ENCODE peak calls at places on chromosomes 3 and 15, in eight cellular contexts. Y, E, V, S, O, N, Q and W are unnamed samples.

GRCh38 chr15:32909431-32909830 is 191.6 kb downstream of the GREM1 start:
- DNase-seq in Y (no peak), E (no peak), V (no peak), S (peak; percentile 25), O (no peak), N (no peak), Q (no peak), W (no peak)

GRCh38 chr3:185282696-185283373 is 29.0 kb upstream of the EHHADH start:
- DNase-seq in Y (peak; percentile 98), E (no peak), V (peak; percentile 96), S (peak; percentile 88), O (peak; percentile 97), N (peak; percentile 94), Q (peak; percentile 98), W (peak; percentile 97)

GRCh38 chr3:110901536-110901935 is 170.1 kb upstream of the NECTIN3 start:
- DNase-seq in Y (no peak), E (no peak), V (no peak), S (no peak), O (no peak), N (no peak), Q (no peak), W (no peak)

GRCh38 chr3:140370686-140371085 is 307.2 kb upstream of the TRIM42 start:
- DNase-seq in Y (no peak), E (no peak), V (no peak), S (no peak), O (no peak), N (no peak), Q (no peak), W (no peak)

GRCh38 chr3:44355634-44356033 is 17.1 kb downstream of the TCAIM start:
- DNase-seq in Y (no peak), E (peak; percentile 23), V (no peak), S (peak; percentile 60), O (no peak), N (peak; percentile 9), Q (no peak), W (no peak)

GRCh38 chr15:50137330-50137761 is 18.3 kb upstream of the ATP8B4 start:
- DNase-seq in Y (no peak), E (peak; percentile 23), V (peak; percentile 86), S (peak; percentile 13), O (no peak), N (no peak), Q (no peak), W (no peak)

GRCh38 chr3:110773413-110773954 is 298.1 kb upstream of the NECTIN3 start:
- DNase-seq in Y (no peak), E (no peak), V (peak; percentile 93), S (no peak), O (no peak), N (peak; percentile 99), Q (no peak), W (no peak)

GRCh38 chr3:189685854-189686253 is 54.7 kb downstream of the TP63 start:
- DNase-seq in Y (no peak), E (no peak), V (peak; percentile 2), S (peak; percentile 78), O (no peak), N (peak; percentile 5), Q (no peak), W (no peak)

GRCh38 chr15:96329403-96329981 is 1.0 kb upstream of the NR2F2 start:
- DNase-seq in Y (no peak), E (no peak), V (no peak), S (peak; percentile 82), O (no peak), N (no peak), Q (no peak), W (no peak)

GRCh38 chr3:10340476-10340875 is 19.6 kb upstream of the SEC13 start:
- DNase-seq in Y (no peak), E (no peak), V (no peak), S (no peak), O (peak; percentile 62), N (no peak), Q (no peak), W (no peak)

GRCh38 chr3:52891615-52892081 is 5.7 kb downstream of the STIMATE start:
- DNase-seq in Y (no peak), E (no peak), V (no peak), S (no peak), O (no peak), N (peak; percentile 66), Q (no peak), W (no peak)
- TF ChIP-seq POLR2AphosphoS5 in Y (no peak), E (no peak), V (no peak), S (no peak), O (no peak), N (no peak), Q (no peak), W (no peak)

GRCh38 chr3:124438813-124439212 is 291.4 kb upstream of the UMPS start:
- DNase-seq in Y (no peak), E (no peak), V (no peak), S (no peak), O (no peak), N (no peak), Q (no peak), W (no peak)
- H3K36me3 ChIP-seq in Y (no peaks in the 10 kb centered on the region), E (no peaks in the 10 kb centered on the region), V (no peaks in the 10 kb centered on the region), S (no peaks in the 10 kb centered on the region), O (peaks cover 65% of the 10 kb centered on the region), N (no peaks in the 10 kb centered on the region), Q (no peaks in the 10 kb centered on the region), W (peaks cover 5% of the 10 kb centered on the region)

DNA sequence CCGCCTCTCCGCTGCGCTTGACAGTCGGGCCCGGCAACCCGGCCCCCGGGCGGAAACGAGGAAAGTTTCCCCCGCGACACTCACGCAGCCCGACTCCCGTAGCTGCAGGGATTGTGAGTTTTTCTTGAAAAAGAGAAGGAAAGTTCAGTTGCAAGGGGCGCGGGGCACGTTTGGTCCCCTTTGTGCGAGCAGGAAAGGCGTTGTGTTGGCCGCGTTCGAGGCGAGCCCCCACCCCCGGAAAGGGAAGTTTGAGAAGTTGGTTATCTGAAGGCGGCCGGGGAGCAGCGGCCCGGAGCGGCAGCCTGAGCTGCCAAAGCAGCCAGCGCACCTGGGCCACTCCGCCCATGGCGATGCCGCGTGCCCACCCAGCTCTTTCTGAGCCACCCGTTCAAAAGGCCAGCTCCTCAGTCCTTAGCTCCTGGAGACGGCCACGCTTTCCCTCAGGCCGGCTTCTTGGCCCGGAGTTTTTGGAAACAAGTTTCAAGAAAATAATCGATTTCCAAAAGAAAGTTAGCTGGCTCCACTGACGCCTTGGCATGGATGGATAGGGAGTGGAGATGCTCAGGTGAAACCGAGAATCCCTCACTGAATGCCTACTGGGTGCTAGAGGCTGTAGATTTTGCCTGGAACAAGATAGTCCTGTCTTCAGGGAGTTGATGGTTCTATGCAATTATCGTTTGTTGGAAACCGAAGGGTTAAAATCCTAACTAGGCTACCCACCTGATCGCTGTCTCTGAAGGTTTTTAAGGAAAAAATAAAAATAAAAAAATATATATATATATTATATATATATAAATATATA is 832 bp downstream of the TGFBR2 start:
- DNase-seq in Y (peak; percentile 86), E (no peak), V (no peak), S (peak; percentile 80), O (peak; percentile 97), N (no peak), Q (peak; percentile 81), W (peak; percentile 87)
- TF ChIP-seq POLR2A in Y (peak; percentile 31), E (no peak), V (no peak), S (peak; percentile 53), O (peak; percentile 87), N (no peak), Q (peak; percentile 74), W (peak; percentile 34)

DNA sequence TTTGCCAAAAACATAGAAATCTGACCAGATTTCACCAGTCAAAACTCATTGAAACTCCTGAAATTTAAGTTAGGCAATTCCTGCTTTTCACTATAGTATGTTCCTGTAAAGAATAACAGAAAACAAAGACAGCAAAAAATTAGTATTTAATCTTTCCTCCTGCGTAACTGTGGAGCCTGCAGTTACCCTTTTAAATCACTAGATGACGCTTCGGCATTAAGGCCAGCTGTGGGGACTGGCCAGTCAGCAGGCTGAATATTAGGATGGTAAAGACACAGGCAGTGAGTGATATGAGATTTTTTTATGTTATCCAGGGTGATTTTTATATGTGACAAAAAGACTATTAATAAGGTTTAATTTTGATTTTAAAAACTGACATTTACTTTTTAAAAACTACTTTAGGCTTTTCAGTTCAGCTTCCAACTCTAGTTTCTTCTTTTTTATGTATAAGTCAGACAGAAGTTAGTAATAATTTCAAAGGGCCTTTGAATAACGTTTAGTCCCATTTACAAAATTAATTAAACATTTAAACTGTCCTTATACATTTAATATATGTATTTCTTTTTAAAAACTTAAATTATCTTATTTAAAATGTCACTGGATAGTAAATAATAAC is 165.1 kb downstream of the PPM1L start:
- DNase-seq in Y (no peak), E (peak; percentile 39), V (peak; percentile 21), S (peak; percentile 55), O (no peak), N (peak; percentile 30), Q (no peak), W (no peak)
- TF ChIP-seq POLR2AphosphoS5 in Y (no peak), E (no peak), V (no peak), S (no peak), O (no peak), N (no peak), Q (no peak), W (no peak)

DNA sequence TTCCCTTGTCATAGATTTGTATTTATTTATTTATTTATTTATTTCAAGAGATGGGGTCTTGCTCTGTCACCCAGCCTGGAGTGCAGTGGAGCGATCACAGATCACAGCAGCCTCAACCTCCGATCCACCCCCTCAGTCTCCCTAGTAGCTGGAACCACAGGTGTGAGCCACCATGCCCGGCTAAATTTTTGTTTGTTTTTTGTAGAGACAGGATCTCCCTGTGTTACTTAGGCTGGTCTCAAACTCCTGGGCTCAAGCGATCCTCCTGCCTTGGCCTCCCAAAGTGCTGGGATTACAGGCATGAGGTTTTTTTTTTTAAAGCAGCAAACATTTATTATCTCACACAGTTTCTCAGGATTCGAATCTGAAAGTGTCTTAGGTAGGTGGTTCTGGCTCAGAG is 2.5 kb downstream of the TTBK2 start:
- DNase-seq in Y (no peak), E (no peak), V (no peak), S (no peak), O (no peak), N (no peak), Q (no peak), W (no peak)
- H3K36me3 ChIP-seq in Y (no peaks in the 10 kb centered on the region), E (no peaks in the 10 kb centered on the region), V (no peaks in the 10 kb centered on the region), S (no peaks in the 10 kb centered on the region), O (no peaks in the 10 kb centered on the region), N (no peaks in the 10 kb centered on the region), Q (no peaks in the 10 kb centered on the region), W (no peaks in the 10 kb centered on the region)